ENCODE peak calls at places on chromosomes 2 and 18, in nine cellular contexts. H is progenitor cell of endocrine pancreas; R is psoas muscle; A is cardiac muscle cell; K is left lung; Z is CD8-positive, alpha-beta T cell; Y is hepatocyte; N is breast epithelium; F is chondrocyte. D is an unnamed sample.

GRCh38 chr2:230778350-230779140 is 65.9 kb downstream of the CAB39 start:
- DNase-seq in N (no peak), A (no peak), Z (no peak), H (no peak), R (no peak), K (no peak), F (no peak), Y (no peak), D (no peak)

GRCh38 chr2:143955416-143956075 is 564.4 kb downstream of the ZEB2 start:
- DNase-seq in A (peak), K (no peak), N (no peak), F (no peak), Z (no peak), Y (no peak), R (no peak), H (no peak), D (no peak)

GRCh38 chr2:43319541-43319940 is 93.1 kb upstream of the ZFP36L2 start:
- DNase-seq in R (no peak), F (no peak), Z (no peak), A (no peak), N (no peak), K (no peak), H (no peak), Y (no peak), D (no peak)

GRCh38 chr2:178553047-178553446 is 72.8 kb downstream of the PLEKHA3 start:
- DNase-seq in H (no peak), A (peak), F (no peak), K (no peak), N (no peak), R (no peak), Z (no peak), Y (no peak), D (no peak)

GRCh38 chr2:130963849-130964793 is 127.4 kb downstream of the ARHGEF4 start:
- DNase-seq in N (no peak), F (no peak), Y (peak), R (peak), Z (no peak), A (peak), K (no peak), H (peak), D (peak)

GRCh38 chr2:98895901-98896300 is 40.1 kb downstream of the CRACDL start:
- DNase-seq in N (peak), R (no peak), H (no peak), Y (no peak), F (no peak), A (no peak), Z (no peak), K (no peak), D (no peak)

GRCh38 chr18:2846638-2847340 is at the start of gene EMILIN2:
- DNase-seq in Z (peak), F (no peak), H (peak), Y (peak), K (peak), A (peak), R (peak), N (peak), D (peak)

GRCh38 chr2:219502618-219503017 is 3.9 kb downstream of the GMPPA start:
- DNase-seq in Z (no peak), H (no peak), N (no peak), K (no peak), Y (no peak), R (no peak), F (no peak), A (no peak), D (no peak)

GRCh38 chr2:128359841-128360240 is 41.2 kb upstream of the HS6ST1 start:
- DNase-seq in Y (no peak), K (no peak), R (no peak), N (no peak), H (no peak), A (no peak), F (no peak), Z (no peak), D (no peak)

GRCh38 chr2:156322103-156322671 is 10.3 kb downstream of the NR4A2 start:
- DNase-seq in A (no peak), Y (no peak), K (no peak), H (no peak), Z (peak), R (no peak), F (peak), N (no peak), D (no peak)

GRCh38 chr2:33521791-33522281 is 45.4 kb downstream of the RASGRP3 start:
- DNase-seq in A (peak), K (no peak), R (no peak), F (no peak), N (peak), H (no peak), Z (no peak), Y (peak), D (no peak)

GRCh38 chr2:207463433-207463832 is 66.3 kb upstream of the CREB1 start:
- DNase-seq in N (no peak), K (no peak), A (peak), H (no peak), R (no peak), F (no peak), Y (no peak), Z (no peak), D (no peak)

GRCh38 chr2:64751286-64752260 is 97.9 kb upstream of the SERTAD2 start:
- DNase-seq in Y (peak), H (no peak), N (no peak), R (no peak), A (peak), Z (peak), F (no peak), K (peak), D (peak)

GRCh38 chr18:78573773-78574172 is 405.8 kb upstream of the SALL3 start:
- DNase-seq in Y (no peak), N (no peak), A (no peak), Z (no peak), F (no peak), H (no peak), K (no peak), R (no peak), D (no peak)

GRCh38 chr2:117815946-117816345 is 1.5 kb downstream of the DDX18 start:
- DNase-seq in K (no peak), N (no peak), Y (no peak), A (no peak), H (no peak), R (no peak), F (no peak), Z (no peak), D (no peak)

GRCh38 chr2:54041135-54041534 is 70.3 kb upstream of the PSME4 start:
- DNase-seq in R (peak), Z (peak), K (no peak), F (no peak), N (no peak), A (no peak), Y (no peak), H (no peak), D (no peak)

GRCh38 chr2:68104111-68104835 is 41.5 kb upstream of the C1D start:
- DNase-seq in H (no peak), F (no peak), N (no peak), Y (no peak), R (no peak), A (no peak), K (no peak), Z (no peak), D (no peak)

GRCh38 chr2:48601349-48601748 is 16.3 kb upstream of the GTF2A1L start:
- DNase-seq in F (no peak), Y (peak), H (no peak), R (no peak), Z (no peak), A (peak), K (no peak), N (no peak), D (no peak)

DNA sequence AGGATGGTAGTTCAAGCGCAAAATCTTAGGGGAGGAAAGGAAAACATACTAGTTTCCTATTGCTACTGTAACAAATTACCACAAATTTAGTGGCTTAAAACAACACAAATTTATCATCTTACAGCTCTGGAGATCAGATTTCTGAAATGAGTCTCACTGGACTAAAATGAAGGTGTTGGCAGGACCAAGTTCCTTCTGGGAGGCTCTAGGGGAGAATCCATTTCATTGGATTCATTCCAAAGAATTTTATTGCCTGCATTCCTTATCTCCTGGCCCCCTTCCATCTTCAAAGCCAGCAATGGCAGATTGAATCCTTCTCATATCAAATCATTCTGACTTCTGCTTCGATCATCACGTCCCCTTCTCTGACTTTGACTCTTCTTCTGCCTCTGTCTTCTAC is 250.9 kb downstream of the IRS1 start:
- DNase-seq in A (peak), N (no peak), H (no peak), Y (no peak), R (no peak), K (no peak), F (no peak), Z (no peak), D (no peak)
- TF ChIP-seq CTCF in A (no peak), N (no peak), H (no peak), Y (no peak), R (no peak), K (no peak), F (no peak), Z (no peak), D (no peak)

GRCh38 chr2:224058048-224058775 is 19.1 kb upstream of the SERPINE2 start:
- DNase-seq in Z (no peak), R (no peak), K (no peak), H (no peak), A (no peak), F (no peak), N (no peak), Y (no peak), D (no peak)

GRCh38 chr2:224063308-224063648 is 24.2 kb upstream of the SERPINE2 start:
- DNase-seq in H (no peak), R (no peak), Z (no peak), N (no peak), K (no peak), Y (no peak), F (no peak), A (no peak), D (no peak)

GRCh38 chr2:224060783-224061482 is 21.8 kb upstream of the SERPINE2 start:
- DNase-seq in N (no peak), K (no peak), F (no peak), Z (no peak), Y (no peak), H (no peak), R (no peak), A (no peak), D (no peak)

GRCh38 chr2:224059178-224059577 is 20.1 kb upstream of the SERPINE2 start:
- DNase-seq in N (no peak), Y (no peak), R (no peak), F (no peak), K (no peak), A (no peak), H (no peak), Z (no peak), D (no peak)

DNA sequence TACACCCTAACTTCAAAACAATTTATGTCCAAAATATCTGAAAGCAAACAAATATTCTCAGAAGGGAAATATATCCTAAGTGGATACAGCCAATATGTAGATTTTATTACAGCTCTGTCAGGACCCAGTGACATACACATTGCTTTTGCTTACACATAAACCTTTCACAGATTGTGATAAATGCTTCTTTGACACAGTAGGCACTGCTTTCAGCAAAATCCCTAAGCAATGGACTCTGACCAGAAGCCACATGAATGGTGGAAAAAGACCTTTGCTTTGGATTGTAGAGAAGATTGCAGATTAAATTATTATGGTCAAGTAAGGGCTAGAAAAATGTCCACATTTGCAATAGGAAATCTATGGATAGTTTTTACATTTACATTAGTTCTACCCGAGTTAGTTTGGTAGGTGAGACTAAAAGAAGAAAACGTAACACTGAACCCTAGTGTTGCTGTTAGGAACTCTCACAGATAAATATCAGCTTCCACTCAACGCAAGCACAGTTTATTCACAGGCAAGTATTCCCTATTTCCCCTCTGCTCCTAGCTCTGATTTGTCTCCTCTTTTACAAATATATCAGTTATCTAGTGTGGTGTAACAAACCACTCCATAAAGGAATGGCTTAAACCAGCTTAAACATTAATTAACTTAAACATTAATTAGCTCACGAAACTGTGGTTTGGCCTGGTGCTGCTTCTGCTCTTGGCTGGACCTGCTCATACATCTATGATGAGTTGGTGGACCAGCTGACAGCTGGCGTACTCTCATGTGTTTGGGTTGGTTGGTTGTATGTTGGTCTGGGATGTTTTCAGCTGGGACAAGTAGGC is 23.6 kb upstream of the SERPINE2 start:
- DNase-seq in Z (no peak), A (no peak), K (no peak), R (no peak), Y (no peak), N (no peak), F (no peak), H (no peak), D (no peak)
- TF ChIP-seq CTCF in Z (no peak), A (no peak), K (no peak), R (peak), Y (peak), N (no peak), F (peak), H (no peak), D (no peak)

DNA sequence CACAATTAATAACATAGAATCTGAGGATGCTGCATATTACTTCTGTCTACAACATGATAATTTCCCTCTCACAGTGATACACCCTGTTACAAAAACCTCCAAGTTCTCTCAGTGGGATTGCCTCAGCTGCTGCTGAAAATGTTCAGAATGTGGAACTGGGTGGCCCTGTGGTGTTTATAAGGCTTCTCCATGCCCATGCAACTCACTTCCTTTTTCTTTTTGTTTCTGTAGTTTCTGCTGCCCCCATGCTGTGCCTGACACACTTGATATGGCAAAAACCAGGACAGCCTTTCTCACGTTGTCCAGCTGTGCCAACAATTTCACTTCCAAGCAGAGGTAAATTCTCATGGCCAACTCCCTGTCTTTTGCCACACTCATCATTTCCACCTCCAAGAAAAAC is 206.2 kb downstream of the RPIA start:
- DNase-seq in A (no peak), H (no peak), Y (no peak), Z (no peak), F (no peak), R (no peak), N (no peak), K (no peak), D (no peak)
- TF ChIP-seq CTCF in A (no peak), H (no peak), Y (no peak), Z (no peak), F (no peak), R (no peak), N (no peak), K (no peak), D (no peak)

GRCh38 chr2:85011747-85012146 is 40.8 kb downstream of the KCMF1 start:
- DNase-seq in F (no peak), H (no peak), Y (no peak), A (no peak), R (no peak), Z (no peak), N (no peak), K (no peak), D (no peak)
- TF ChIP-seq CTCF in F (peak), H (peak), Y (no peak), A (no peak), R (no peak), Z (no peak), N (no peak), K (no peak), D (peak)

DNA sequence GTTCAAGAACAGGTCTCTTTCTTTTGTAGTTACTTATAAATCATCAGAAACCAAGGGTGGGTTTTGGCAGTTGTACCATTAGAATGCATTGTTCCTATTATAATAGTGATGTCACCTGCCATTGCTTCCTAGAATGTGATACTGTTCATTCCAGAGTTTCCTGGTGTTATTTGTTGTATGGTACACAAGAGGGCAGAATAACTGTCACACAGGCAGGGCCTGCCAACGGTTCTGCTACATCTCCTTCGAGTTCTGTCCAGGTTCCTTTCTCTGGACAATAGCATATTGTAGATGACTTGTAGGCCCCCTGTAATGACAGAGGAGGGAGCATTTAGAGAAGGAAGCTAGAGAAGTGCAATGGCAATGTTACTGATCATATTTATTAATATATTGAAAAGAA is 98.3 kb downstream of the KLHL14 start:
- DNase-seq in F (no peak), Y (no peak), R (no peak), N (no peak), Z (no peak), H (no peak), A (peak), K (no peak), D (no peak)
- TF ChIP-seq CTCF in F (peak), Y (peak), R (no peak), N (no peak), Z (no peak), H (peak), A (no peak), K (no peak), D (peak)

DNA sequence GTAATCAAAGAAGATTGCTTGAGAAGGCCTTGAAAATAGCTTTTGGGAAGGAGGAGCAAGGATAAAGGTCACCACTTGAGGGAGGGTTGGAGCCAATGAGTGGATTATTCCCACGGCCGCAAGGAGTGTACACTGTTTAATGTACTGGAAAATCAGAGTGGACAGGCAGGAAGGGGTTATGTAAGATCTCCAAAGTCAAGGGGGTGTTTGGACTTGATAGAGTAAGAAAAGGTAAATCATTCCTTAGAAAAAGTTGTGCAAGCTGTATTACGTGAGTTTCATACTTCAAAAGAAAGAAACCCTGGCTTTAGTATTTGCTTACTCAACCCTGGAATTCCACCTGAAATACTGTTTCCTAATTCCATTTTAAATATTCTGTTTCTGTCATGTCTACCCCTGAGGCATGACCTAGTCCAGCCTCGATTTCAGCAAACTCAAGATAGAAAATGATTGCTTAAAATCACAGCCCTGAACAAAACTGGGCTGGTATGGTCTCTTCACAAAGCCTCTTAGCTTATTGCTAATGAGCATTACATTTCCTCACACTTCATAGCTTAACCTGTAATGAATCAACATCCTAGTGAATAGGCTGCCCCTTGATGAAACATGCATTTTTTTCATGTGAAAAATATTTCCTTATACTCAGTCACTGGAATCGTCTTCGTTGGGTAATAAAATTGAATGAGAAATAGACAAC is 1.1 kb downstream of the MREG start:
- DNase-seq in F (no peak), Z (no peak), N (no peak), K (no peak), R (no peak), Y (peak), H (no peak), A (no peak), D (no peak)
- TF ChIP-seq CTCF in F (no peak), Z (no peak), N (peak), K (no peak), R (no peak), Y (no peak), H (no peak), A (peak), D (peak)

GRCh38 chr2:107775791-107776190 is 50.9 kb upstream of the RGPD4 start:
- DNase-seq in N (no peak), Z (no peak), A (no peak), R (no peak), Y (no peak), H (no peak), F (no peak), K (no peak), D (no peak)

GRCh38 chr2:107777962-107778361 is 48.7 kb upstream of the RGPD4 start:
- DNase-seq in H (no peak), K (no peak), F (no peak), A (no peak), R (no peak), N (no peak), Z (no peak), Y (no peak), D (no peak)

GRCh38 chr2:107776333-107776732 is 50.4 kb upstream of the RGPD4 start:
- DNase-seq in A (no peak), Z (no peak), K (no peak), N (no peak), Y (no peak), H (no peak), F (no peak), R (no peak), D (no peak)

GRCh38 chr2:107775171-107775570 is 51.5 kb upstream of the RGPD4 start:
- DNase-seq in Y (no peak), R (no peak), H (no peak), F (no peak), Z (no peak), N (no peak), A (no peak), K (no peak), D (no peak)

DNA sequence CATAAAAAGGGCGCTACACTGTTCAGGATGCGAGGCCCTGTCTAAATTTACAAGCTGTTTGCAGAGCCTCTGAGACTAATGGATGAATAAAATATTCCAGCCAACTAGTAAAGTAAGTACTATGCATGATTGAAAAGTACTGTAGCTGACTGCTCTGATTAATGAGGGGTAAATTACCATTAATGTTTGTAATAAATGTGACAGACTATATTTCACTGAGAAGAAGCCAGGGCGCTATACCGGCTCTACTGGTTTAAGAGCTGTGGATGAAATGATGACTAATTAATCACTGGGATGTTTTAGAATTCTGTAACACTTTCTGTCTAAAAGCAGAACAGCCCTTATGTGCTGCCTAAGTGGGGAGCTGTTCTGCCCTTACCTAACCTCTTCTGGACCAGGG is 54.3 kb upstream of the RGPD4 start:
- DNase-seq in K (no peak), Z (no peak), F (no peak), A (no peak), Y (no peak), R (no peak), H (no peak), N (no peak), D (no peak)
- TF ChIP-seq CTCF in K (no peak), Z (no peak), F (no peak), A (no peak), Y (no peak), R (no peak), H (no peak), N (no peak), D (no peak)

GRCh38 chr2:239401450-239402227 is 819 bp upstream of the HDAC4 start:
- DNase-seq in H (peak), Z (peak), Y (peak), A (peak), F (peak), K (peak), R (peak), N (peak), D (peak)
- TF ChIP-seq CTCF in H (peak), Z (no peak), Y (peak), A (no peak), F (peak), K (no peak), R (no peak), N (peak), D (peak)

GRCh38 chr2:125227843-125228392 is 1202.8 kb downstream of the CNTNAP5 start:
- DNase-seq in R (no peak), A (no peak), N (no peak), Y (no peak), K (no peak), H (no peak), Z (no peak), F (no peak), D (no peak)
- TF ChIP-seq CTCF in R (no peak), A (peak), N (no peak), Y (peak), K (no peak), H (peak), Z (no peak), F (peak), D (peak)

D was measured in neural crest cell.